ENCODE peak calls at places on chromosome 19, in five cellular contexts. One of them, this sample, is unnamed. For H3K27me3, the result is how much of the 10 kb centered on the place peaks cover.

GRCh38 chr19:2636897-2637683 is 65.4 kb downstream of the GNG7 start:
- DNase-seq in AG04450: no peak
- DNase-seq in lower lobe of right lung: peak
- DNase-seq in Panc1: no peak
- DNase-seq in testis: peak
- DNase-seq in this sample: peak

GRCh38 chr19:34475026-34475974 is 6.3 kb upstream of the WTIP start:
- DNase-seq in AG04450: peak
- DNase-seq in lower lobe of right lung: no peak
- DNase-seq in Panc1: no peak
- DNase-seq in testis: no peak
- DNase-seq in this sample: no peak

GRCh38 chr19:21604351-21604926 is 99.0 kb downstream of the ZNF429 start:
- DNase-seq in AG04450: no peak
- DNase-seq in lower lobe of right lung: no peak
- DNase-seq in Panc1: no peak
- DNase-seq in testis: no peak
- DNase-seq in this sample: no peak

GRCh38 chr19:4369888-4370260 is 26.5 kb downstream of the MPND start:
- DNase-seq in AG04450: no peak
- DNase-seq in lower lobe of right lung: peak
- DNase-seq in Panc1: no peak
- DNase-seq in testis: peak
- DNase-seq in this sample: peak

GRCh38 chr19:19537321-19538048 is 580 bp upstream of the CILP2 start:
- DNase-seq in AG04450: no peak
- DNase-seq in lower lobe of right lung: no peak
- DNase-seq in Panc1: no peak
- DNase-seq in testis: no peak
- DNase-seq in this sample: no peak

GRCh38 chr19:2721570-2722540 is 683 bp upstream of the DIRAS1 start:
- DNase-seq in AG04450: no peak
- DNase-seq in lower lobe of right lung: peak
- DNase-seq in Panc1: no peak
- DNase-seq in testis: no peak
- DNase-seq in this sample: no peak

GRCh38 chr19:2464389-2464788 is 7.6 kb upstream of the LMNB2 start:
- DNase-seq in AG04450: no peak
- DNase-seq in lower lobe of right lung: no peak
- DNase-seq in Panc1: no peak
- DNase-seq in testis: no peak
- DNase-seq in this sample: no peak

GRCh38 chr19:2032296-2032941 is 16.9 kb upstream of the BTBD2 start:
- DNase-seq in AG04450: no peak
- DNase-seq in lower lobe of right lung: peak
- DNase-seq in Panc1: no peak
- DNase-seq in testis: peak
- DNase-seq in this sample: no peak

GRCh38 chr19:39384839-39385568 is 5.9 kb downstream of the PAF1 start:
- DNase-seq in AG04450: no peak
- DNase-seq in lower lobe of right lung: no peak
- DNase-seq in Panc1: no peak
- DNase-seq in testis: no peak
- DNase-seq in this sample: no peak

GRCh38 chr19:47021536-47022139 is 2.0 kb downstream of the NPAS1 start:
- DNase-seq in AG04450: no peak
- DNase-seq in lower lobe of right lung: no peak
- DNase-seq in Panc1: no peak
- DNase-seq in testis: no peak
- DNase-seq in this sample: no peak

GRCh38 chr19:4304509-4305252 is at the start of gene FSD1:
- DNase-seq in AG04450: no peak
- DNase-seq in lower lobe of right lung: no peak
- DNase-seq in Panc1: no peak
- DNase-seq in testis: peak
- DNase-seq in this sample: peak

GRCh38 chr19:39237200-39238184 is 7.3 kb downstream of the IFNL3 start:
- DNase-seq in AG04450: no peak
- DNase-seq in lower lobe of right lung: peak
- DNase-seq in Panc1: no peak
- DNase-seq in testis: no peak
- DNase-seq in this sample: peak

GRCh38 chr19:55156202-55157063 is 1.1 kb downstream of the TNNI3 start:
- DNase-seq in AG04450: no peak
- DNase-seq in lower lobe of right lung: no peak
- DNase-seq in Panc1: peak
- DNase-seq in testis: peak
- DNase-seq in this sample: no peak

GRCh38 chr19:18646535-18647370 is 9.9 kb downstream of the KLHL26 start:
- DNase-seq in AG04450: no peak
- DNase-seq in lower lobe of right lung: no peak
- DNase-seq in Panc1: no peak
- DNase-seq in testis: no peak
- DNase-seq in this sample: no peak

GRCh38 chr19:57888494-57889231 is at the start of gene ZNF814:
- DNase-seq in AG04450: peak
- DNase-seq in lower lobe of right lung: peak
- DNase-seq in Panc1: no peak
- DNase-seq in testis: peak
- DNase-seq in this sample: peak

GRCh38 chr19:33209844-33210230 is 15.7 kb downstream of the LRP3 start:
- DNase-seq in AG04450: no peak
- DNase-seq in lower lobe of right lung: no peak
- DNase-seq in Panc1: no peak
- DNase-seq in testis: no peak
- DNase-seq in this sample: no peak

GRCh38 chr19:33293255-33294057 is 8.9 kb downstream of the CEBPA start:
- DNase-seq in AG04450: peak
- DNase-seq in lower lobe of right lung: peak
- DNase-seq in Panc1: peak
- DNase-seq in testis: no peak
- DNase-seq in this sample: no peak

GRCh38 chr19:33430674-33431277 is 57.3 kb downstream of the CEBPG start:
- DNase-seq in AG04450: peak
- DNase-seq in lower lobe of right lung: peak
- DNase-seq in Panc1: peak
- DNase-seq in testis: peak
- DNase-seq in this sample: peak

GRCh38 chr19:13830761-13831481 is 35.7 kb downstream of the ZSWIM4 start:
- DNase-seq in AG04450: no peak
- DNase-seq in lower lobe of right lung: no peak
- DNase-seq in Panc1: no peak
- DNase-seq in testis: no peak
- DNase-seq in this sample: no peak

GRCh38 chr19:36009220-36009619 is 607 bp upstream of the SYNE4 start:
- DNase-seq in AG04450: peak
- DNase-seq in lower lobe of right lung: peak
- DNase-seq in Panc1: no peak
- DNase-seq in testis: peak
- DNase-seq in this sample: peak

GRCh38 chr19:3607398-3608078 is 863 bp upstream of the TBXA2R start:
- DNase-seq in AG04450: no peak
- DNase-seq in lower lobe of right lung: peak
- DNase-seq in Panc1: no peak
- DNase-seq in testis: no peak
- DNase-seq in this sample: no peak

GRCh38 chr19:719081-719512 is 10.4 kb downstream of the PALM start:
- DNase-seq in AG04450: no peak
- DNase-seq in lower lobe of right lung: no peak
- DNase-seq in Panc1: no peak
- DNase-seq in testis: peak
- DNase-seq in this sample: no peak

GRCh38 chr19:5679289-5680082 is 830 bp downstream of the MICOS13 start:
- DNase-seq in AG04450: no peak
- DNase-seq in lower lobe of right lung: peak
- DNase-seq in Panc1: no peak
- DNase-seq in testis: no peak
- DNase-seq in this sample: no peak

GRCh38 chr19:2246801-2247361 is 2.2 kb upstream of the AMH start:
- DNase-seq in AG04450: no peak
- DNase-seq in lower lobe of right lung: no peak
- DNase-seq in Panc1: no peak
- DNase-seq in testis: peak
- DNase-seq in this sample: no peak

GRCh38 chr19:4811328-4812131 is 20.0 kb downstream of the TICAM1 start:
- DNase-seq in AG04450: no peak
- DNase-seq in lower lobe of right lung: peak
- DNase-seq in Panc1: peak
- DNase-seq in testis: peak
- DNase-seq in this sample: peak

GRCh38 chr19:3095375-3096191 is 1.4 kb downstream of the GNA11 start:
- DNase-seq in AG04450: no peak
- DNase-seq in lower lobe of right lung: no peak
- DNase-seq in Panc1: no peak
- DNase-seq in testis: no peak
- DNase-seq in this sample: peak

GRCh38 chr19:18967358-18968146 is 26.5 kb upstream of the HOMER3 start:
- DNase-seq in AG04450: no peak
- DNase-seq in lower lobe of right lung: peak
- DNase-seq in Panc1: no peak
- DNase-seq in testis: peak
- DNase-seq in this sample: no peak

GRCh38 chr19:19463348-19464117 is 51.8 kb downstream of the TSSK6 start:
- DNase-seq in AG04450: no peak
- DNase-seq in lower lobe of right lung: peak
- DNase-seq in Panc1: no peak
- DNase-seq in testis: no peak
- DNase-seq in this sample: no peak

GRCh38 chr19:37706052-37706605 is 13.4 kb downstream of the ZNF607 start:
- DNase-seq in AG04450: no peak
- DNase-seq in lower lobe of right lung: no peak
- DNase-seq in Panc1: no peak
- DNase-seq in testis: no peak
- DNase-seq in this sample: no peak

GRCh38 chr19:38596057-38596981 is 21.4 kb downstream of the MAP4K1 start:
- DNase-seq in AG04450: no peak
- DNase-seq in lower lobe of right lung: peak
- DNase-seq in Panc1: peak
- DNase-seq in testis: peak
- DNase-seq in this sample: peak

GRCh38 chr19:14342809-14343208 is 38.4 kb upstream of the ADGRE5 start:
- DNase-seq in AG04450: no peak
- DNase-seq in lower lobe of right lung: no peak
- DNase-seq in Panc1: no peak
- DNase-seq in testis: no peak
- DNase-seq in this sample: no peak

GRCh38 chr19:56671613-56671994 is at the start of gene ZNF835:
- DNase-seq in AG04450: no peak
- DNase-seq in lower lobe of right lung: peak
- DNase-seq in Panc1: no peak
- DNase-seq in testis: peak
- DNase-seq in this sample: peak

GRCh38 chr19:56667311-56667870 is 4.2 kb downstream of the ZNF835 start:
- DNase-seq in AG04450: no peak
- DNase-seq in lower lobe of right lung: no peak
- DNase-seq in Panc1: no peak
- DNase-seq in testis: no peak
- DNase-seq in this sample: no peak

GRCh38 chr19:56668676-56669075 is 2.9 kb downstream of the ZNF835 start:
- DNase-seq in AG04450: no peak
- DNase-seq in lower lobe of right lung: no peak
- DNase-seq in Panc1: no peak
- DNase-seq in testis: no peak
- DNase-seq in this sample: no peak

GRCh38 chr19:56670401-56670960 is 1.1 kb downstream of the ZNF835 start:
- DNase-seq in AG04450: no peak
- DNase-seq in lower lobe of right lung: no peak
- DNase-seq in Panc1: no peak
- DNase-seq in testis: no peak
- DNase-seq in this sample: no peak

DNA sequence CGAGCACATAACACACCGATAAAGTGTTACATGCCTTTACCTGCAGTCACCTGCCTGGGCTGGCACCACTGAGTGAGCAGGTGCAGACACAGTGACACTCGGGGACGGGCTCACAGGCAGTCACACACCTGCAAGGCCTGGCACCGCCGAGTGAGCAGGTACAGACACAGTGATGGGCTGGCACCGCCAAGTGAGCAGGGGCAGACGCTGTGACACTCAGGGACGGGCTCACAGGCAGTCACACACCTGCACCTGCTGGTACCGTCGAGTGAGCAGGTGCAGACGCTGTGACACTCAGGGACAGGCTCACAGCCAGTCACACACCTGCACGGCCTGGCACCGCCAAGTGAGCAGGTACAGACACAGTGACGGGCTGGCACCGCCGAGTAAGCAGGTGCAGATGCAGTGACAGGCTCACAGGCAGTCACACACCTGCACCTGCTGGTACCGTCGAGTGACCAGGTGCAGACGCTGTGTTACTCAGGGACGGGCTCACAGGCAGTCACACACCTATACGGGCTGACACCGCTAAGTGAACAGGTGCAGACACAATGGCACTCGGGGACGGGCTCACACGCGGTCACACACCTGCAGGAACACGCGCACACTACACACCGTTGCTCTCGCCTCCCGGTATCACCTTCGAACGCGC is 470 bp downstream of the ZNF835 start:
- DNase-seq in AG04450: no peak
- DNase-seq in lower lobe of right lung: no peak
- DNase-seq in Panc1: no peak
- DNase-seq in testis: no peak
- DNase-seq in this sample: no peak
- H3K27ac ChIP-seq in AG04450: no peak
- H3K27ac ChIP-seq in lower lobe of right lung: peak
- H3K27ac ChIP-seq in Panc1: no peak
- H3K27ac ChIP-seq in testis: no peak
- H3K27ac ChIP-seq in this sample: no peak

GRCh38 chr19:12774588-12775555 is at the start of gene HOOK2:
- DNase-seq in AG04450: no peak
- DNase-seq in lower lobe of right lung: peak
- DNase-seq in Panc1: no peak
- DNase-seq in testis: peak
- DNase-seq in this sample: no peak
- TF ChIP-seq CTCF in AG04450: no peak
- TF ChIP-seq CTCF in lower lobe of right lung: no peak
- TF ChIP-seq CTCF in Panc1: no peak
- TF ChIP-seq CTCF in testis: no peak
- TF ChIP-seq CTCF in this sample: no peak

DNA sequence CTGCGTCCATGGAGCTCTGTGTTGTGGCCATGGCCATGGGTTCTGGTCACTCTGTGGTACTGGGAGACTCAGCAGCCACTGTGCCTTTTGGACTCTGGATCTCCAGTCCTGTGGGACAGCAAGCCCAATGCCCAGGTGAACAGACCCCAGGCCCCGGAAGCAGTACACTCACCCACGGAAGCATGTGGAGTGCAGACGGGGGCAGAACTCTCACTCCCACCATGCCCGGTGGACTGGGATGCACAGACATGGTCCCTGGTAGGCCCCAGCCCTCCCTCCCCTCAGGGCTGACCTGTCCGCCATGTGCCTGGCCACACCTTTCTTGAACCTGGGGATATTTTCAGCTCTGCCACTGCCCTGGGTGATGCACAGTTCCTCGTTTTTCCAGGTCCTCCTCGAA is 163.3 kb downstream of the URI1 start:
- DNase-seq in AG04450: no peak
- DNase-seq in lower lobe of right lung: no peak
- DNase-seq in Panc1: no peak
- DNase-seq in testis: no peak
- DNase-seq in this sample: no peak
- H3K27me3 ChIP-seq in AG04450: under half
- H3K27me3 ChIP-seq in lower lobe of right lung: under half
- H3K27me3 ChIP-seq in Panc1: under half
- H3K27me3 ChIP-seq in testis: under half
- H3K27me3 ChIP-seq in this sample: under half

GRCh38 chr19:30685601-30686000 is 313.4 kb downstream of the ZNF536 start:
- DNase-seq in AG04450: no peak
- DNase-seq in lower lobe of right lung: no peak
- DNase-seq in Panc1: no peak
- DNase-seq in testis: no peak
- DNase-seq in this sample: no peak
- H3K27ac ChIP-seq in AG04450: no peak
- H3K27ac ChIP-seq in lower lobe of right lung: no peak
- H3K27ac ChIP-seq in Panc1: no peak
- H3K27ac ChIP-seq in testis: no peak
- H3K27ac ChIP-seq in this sample: no peak

This sample was measured in CD4-positive, alpha-beta T cell.